ENCODE peak calls at places on chromosomes 13 and 19, in six cellular contexts. One of them, this sample, is unnamed.

GRCh38 chr19:51321799-51322198 is 10.4 kb downstream of the IGLON5 start:
- DNase-seq in stimulated activated naive CD8-positive, alpha-beta T cell treated with anti-CD3 and anti-CD28 coated beads, Interleukin-15, Interleukin-2, amounts not matched to agents 100 U/mL and 50 U/mL, for 24 hours: no peak
- DNase-seq in GM06990: no peak
- DNase-seq in foreskin keratinocyte: no peak
- DNase-seq in NCI-H2081: no peak
- DNase-seq in germinal center: no peak
- DNase-seq in this sample: no peak

GRCh38 chr13:21011378-21011777 is 50.0 kb downstream of the LATS2 start:
- DNase-seq in stimulated activated naive CD8-positive, alpha-beta T cell treated with anti-CD3 and anti-CD28 coated beads, Interleukin-15, Interleukin-2, amounts not matched to agents 100 U/mL and 50 U/mL, for 24 hours: no peak
- DNase-seq in GM06990: no peak
- DNase-seq in foreskin keratinocyte: no peak
- DNase-seq in NCI-H2081: no peak
- DNase-seq in germinal center: no peak
- DNase-seq in this sample: no peak

GRCh38 chr13:44157614-44158013 is 216.0 kb upstream of the SERP2 start:
- DNase-seq in stimulated activated naive CD8-positive, alpha-beta T cell treated with anti-CD3 and anti-CD28 coated beads, Interleukin-15, Interleukin-2, amounts not matched to agents 100 U/mL and 50 U/mL, for 24 hours: no peak
- DNase-seq in GM06990: no peak
- DNase-seq in foreskin keratinocyte: no peak
- DNase-seq in NCI-H2081: no peak
- DNase-seq in germinal center: no peak
- DNase-seq in this sample: no peak

GRCh38 chr13:68160466-68160865 is 930.3 kb upstream of the PCDH9 start:
- DNase-seq in stimulated activated naive CD8-positive, alpha-beta T cell treated with anti-CD3 and anti-CD28 coated beads, Interleukin-15, Interleukin-2, amounts not matched to agents 100 U/mL and 50 U/mL, for 24 hours: no peak
- DNase-seq in GM06990: no peak
- DNase-seq in foreskin keratinocyte: no peak
- DNase-seq in NCI-H2081: no peak
- DNase-seq in germinal center: no peak
- DNase-seq in this sample: no peak

GRCh38 chr13:29496241-29496712 is 99.2 kb downstream of the SLC7A1 start:
- DNase-seq in stimulated activated naive CD8-positive, alpha-beta T cell treated with anti-CD3 and anti-CD28 coated beads, Interleukin-15, Interleukin-2, amounts not matched to agents 100 U/mL and 50 U/mL, for 24 hours: no peak
- DNase-seq in GM06990: peak
- DNase-seq in foreskin keratinocyte: peak
- DNase-seq in NCI-H2081: no peak
- DNase-seq in germinal center: peak
- DNase-seq in this sample: no peak

GRCh38 chr13:49616688-49617065 is 11.6 kb upstream of the ARL11 start:
- DNase-seq in stimulated activated naive CD8-positive, alpha-beta T cell treated with anti-CD3 and anti-CD28 coated beads, Interleukin-15, Interleukin-2, amounts not matched to agents 100 U/mL and 50 U/mL, for 24 hours: no peak
- DNase-seq in GM06990: no peak
- DNase-seq in foreskin keratinocyte: no peak
- DNase-seq in NCI-H2081: no peak
- DNase-seq in germinal center: no peak
- DNase-seq in this sample: no peak

GRCh38 chr19:32241957-32242710 is 103.3 kb upstream of the ZNF507 start:
- DNase-seq in stimulated activated naive CD8-positive, alpha-beta T cell treated with anti-CD3 and anti-CD28 coated beads, Interleukin-15, Interleukin-2, amounts not matched to agents 100 U/mL and 50 U/mL, for 24 hours: no peak
- DNase-seq in GM06990: no peak
- DNase-seq in foreskin keratinocyte: no peak
- DNase-seq in NCI-H2081: no peak
- DNase-seq in germinal center: no peak
- DNase-seq in this sample: no peak

GRCh38 chr19:3852614-3853254 is 16.1 kb downstream of the ZFR2 start:
- DNase-seq in stimulated activated naive CD8-positive, alpha-beta T cell treated with anti-CD3 and anti-CD28 coated beads, Interleukin-15, Interleukin-2, amounts not matched to agents 100 U/mL and 50 U/mL, for 24 hours: peak
- DNase-seq in GM06990: no peak
- DNase-seq in foreskin keratinocyte: peak
- DNase-seq in NCI-H2081: peak
- DNase-seq in germinal center: no peak
- DNase-seq in this sample: no peak

GRCh38 chr13:106597190-106597589 is 29.3 kb upstream of the ARGLU1 start:
- DNase-seq in stimulated activated naive CD8-positive, alpha-beta T cell treated with anti-CD3 and anti-CD28 coated beads, Interleukin-15, Interleukin-2, amounts not matched to agents 100 U/mL and 50 U/mL, for 24 hours: no peak
- DNase-seq in GM06990: no peak
- DNase-seq in foreskin keratinocyte: no peak
- DNase-seq in NCI-H2081: no peak
- DNase-seq in germinal center: no peak
- DNase-seq in this sample: no peak

GRCh38 chr19:57269515-57270250 is 10.6 kb upstream of the ZNF460 start:
- DNase-seq in stimulated activated naive CD8-positive, alpha-beta T cell treated with anti-CD3 and anti-CD28 coated beads, Interleukin-15, Interleukin-2, amounts not matched to agents 100 U/mL and 50 U/mL, for 24 hours: no peak
- DNase-seq in GM06990: peak
- DNase-seq in foreskin keratinocyte: peak
- DNase-seq in NCI-H2081: no peak
- DNase-seq in germinal center: peak
- DNase-seq in this sample: peak

GRCh38 chr13:31765441-31765840 is 26.1 kb downstream of the RXFP2 start:
- DNase-seq in stimulated activated naive CD8-positive, alpha-beta T cell treated with anti-CD3 and anti-CD28 coated beads, Interleukin-15, Interleukin-2, amounts not matched to agents 100 U/mL and 50 U/mL, for 24 hours: no peak
- DNase-seq in GM06990: no peak
- DNase-seq in foreskin keratinocyte: no peak
- DNase-seq in NCI-H2081: no peak
- DNase-seq in germinal center: no peak
- DNase-seq in this sample: peak

GRCh38 chr13:38002596-38002995 is 133.0 kb upstream of the TRPC4 start:
- DNase-seq in stimulated activated naive CD8-positive, alpha-beta T cell treated with anti-CD3 and anti-CD28 coated beads, Interleukin-15, Interleukin-2, amounts not matched to agents 100 U/mL and 50 U/mL, for 24 hours: no peak
- DNase-seq in GM06990: no peak
- DNase-seq in foreskin keratinocyte: no peak
- DNase-seq in NCI-H2081: peak
- DNase-seq in germinal center: no peak
- DNase-seq in this sample: peak

GRCh38 chr19:10936661-10937084 is 8.1 kb downstream of the TIMM29 start:
- DNase-seq in stimulated activated naive CD8-positive, alpha-beta T cell treated with anti-CD3 and anti-CD28 coated beads, Interleukin-15, Interleukin-2, amounts not matched to agents 100 U/mL and 50 U/mL, for 24 hours: peak
- DNase-seq in GM06990: peak
- DNase-seq in foreskin keratinocyte: no peak
- DNase-seq in NCI-H2081: peak
- DNase-seq in germinal center: peak
- DNase-seq in this sample: peak